ENCODE peak calls at places on chromosomes 7 and 10, in eight cellular contexts. L, U, Y, D, M, C, Z and H are unnamed samples.

GRCh38 chr7:39022796-39023195 is 45.1 kb downstream of the POU6F2 start:
- DNase-seq in L (no peak), U (no peak), Y (no peak), D (no peak), M (no peak), C (no peak), Z (no peak), H (no peak)

GRCh38 chr10:84539244-84539643 is 210.9 kb downstream of the CCSER2 start:
- DNase-seq in L (no peak), U (no peak), Y (no peak), D (peak; percentile 34), M (peak; percentile 16), C (no peak), Z (peak; percentile 39), H (no peak)

GRCh38 chr10:74306227-74306982 is 155.4 kb downstream of the ADK start:
- DNase-seq in L (no peak), U (no peak), Y (no peak), D (no peak), M (peak; percentile 14), C (no peak), Z (no peak), H (no peak)

GRCh38 chr7:42736931-42737330 is 174.9 kb downstream of the C7orf25 start:
- DNase-seq in L (no peak), U (no peak), Y (no peak), D (no peak), M (no peak), C (no peak), Z (no peak), H (no peak)

GRCh38 chr10:6918305-6918704 is 338.2 kb upstream of the PRKCQ start:
- DNase-seq in L (peak; percentile 42), U (peak; percentile 52), Y (no peak), D (peak; percentile 28), M (peak; percentile 8), C (no peak), Z (no peak), H (peak; percentile 65)

GRCh38 chr7:6116216-6116615 is 85.0 kb downstream of the ANKRD61 start:
- DNase-seq in L (no peak), U (no peak), Y (no peak), D (peak; percentile 14), M (no peak), C (no peak), Z (no peak), H (no peak)

GRCh38 chr10:74058071-74058470 is 60.2 kb downstream of the VCL start:
- DNase-seq in L (no peak), U (no peak), Y (peak; percentile 57), D (no peak), M (no peak), C (no peak), Z (no peak), H (no peak)

GRCh38 chr7:85006754-85007153 is 180.1 kb downstream of the SEMA3D start:
- DNase-seq in L (no peak), U (no peak), Y (no peak), D (no peak), M (no peak), C (no peak), Z (no peak), H (no peak)

GRCh38 chr7:116713918-116714317 is 41.9 kb downstream of the MET start:
- DNase-seq in L (no peak), U (no peak), Y (no peak), D (peak; percentile 92), M (peak; percentile 14), C (no peak), Z (peak; percentile 88), H (no peak)

GRCh38 chr7:94509879-94510581 is 421 bp downstream of the CASD1 start:
- DNase-seq in L (peak; percentile 71), U (peak; percentile 62), Y (peak; percentile 72), D (peak; percentile 53), M (peak; percentile 38), C (peak; percentile 33), Z (peak; percentile 53), H (peak; percentile 64)
- TF ChIP-seq CTCF in L (no peak), U (peak; percentile 38), Y (no peak), D (no peak), M (peak; percentile 40), C (no peak), Z (peak; percentile 39), H (no peak)

GRCh38 chr7:36155811-36156361 is 2.8 kb downstream of the EEPD1 start:
- DNase-seq in L (peak; percentile 57), U (no peak), Y (peak; percentile 72), D (no peak), M (no peak), C (peak; percentile 46), Z (peak; percentile 53), H (no peak)
- TF ChIP-seq CTCF in L (no peak), U (no peak), Y (no peak), D (no peak), M (peak; percentile 28), C (no peak), Z (peak; percentile 12), H (no peak)

DNA sequence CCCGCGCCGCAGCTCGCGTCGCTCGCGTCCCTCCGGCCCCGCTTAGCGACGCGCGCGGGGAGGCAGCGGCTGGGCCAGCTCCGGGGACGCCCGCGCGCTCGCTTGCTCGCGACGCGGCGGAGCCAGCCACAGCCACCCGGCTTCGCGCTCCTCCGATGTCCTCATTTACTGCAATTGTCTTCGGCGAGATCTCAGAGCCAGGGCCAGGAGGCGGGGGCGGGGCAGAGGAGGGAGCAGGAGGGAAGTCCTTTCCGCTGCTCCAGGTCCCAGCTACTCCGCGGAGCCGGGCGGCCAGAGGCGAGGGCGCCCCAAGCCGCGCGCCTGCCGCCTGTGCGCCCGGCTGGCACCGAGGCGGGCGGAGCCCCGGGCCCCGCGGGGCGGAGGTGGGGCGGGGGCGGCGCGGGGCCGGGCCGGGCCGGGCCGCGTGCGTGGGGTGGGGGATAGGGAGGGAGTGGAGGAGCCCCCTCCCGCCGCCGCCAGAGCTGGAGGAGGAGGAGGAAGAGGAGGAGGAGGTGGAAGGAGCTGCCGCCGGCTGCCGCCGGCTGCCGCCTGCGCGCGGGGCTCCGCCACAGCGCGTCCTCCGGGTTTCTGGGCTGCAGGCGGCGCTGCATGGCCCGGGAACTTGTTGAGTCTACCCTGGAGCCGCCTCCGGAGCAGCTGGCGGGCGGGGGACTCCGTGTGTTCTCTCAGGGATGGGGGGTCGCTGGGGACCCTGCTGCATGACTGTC is at the start of gene INSYN2A:
- DNase-seq in L (no peak), U (peak; percentile 29), Y (no peak), D (peak; percentile 52), M (peak; percentile 29), C (no peak), Z (peak; percentile 44), H (no peak)
- TF ChIP-seq CTCF in L (no peak), U (peak; percentile 41), Y (no peak), D (no peak), M (peak; percentile 56), C (no peak), Z (peak; percentile 39), H (no peak)

GRCh38 chr7:98418271-98418635 is 17.4 kb upstream of the BAIAP2L1 start:
- DNase-seq in L (no peak), U (no peak), Y (no peak), D (peak; percentile 68), M (peak; percentile 39), C (no peak), Z (peak; percentile 33), H (no peak)
- TF ChIP-seq CTCF in L (no peak), U (no peak), Y (no peak), D (no peak), M (no peak), C (no peak), Z (no peak), H (no peak)

GRCh38 chr7:40200791-40201190 is 66.0 kb downstream of the SUGCT start:
- DNase-seq in L (no peak), U (no peak), Y (no peak), D (peak; percentile 89), M (peak; percentile 93), C (no peak), Z (peak; percentile 87), H (no peak)

GRCh38 chr7:40194743-40195142 is 59.9 kb downstream of the SUGCT start:
- DNase-seq in L (no peak), U (no peak), Y (no peak), D (peak; percentile 95), M (peak; percentile 63), C (peak; percentile 27), Z (peak; percentile 88), H (no peak)

GRCh38 chr7:40197527-40197926 is 62.7 kb downstream of the SUGCT start:
- DNase-seq in L (no peak), U (no peak), Y (no peak), D (peak; percentile 37), M (no peak), C (no peak), Z (no peak), H (no peak)

GRCh38 chr7:40202851-40203250 is 68.0 kb downstream of the SUGCT start:
- DNase-seq in L (no peak), U (no peak), Y (no peak), D (no peak), M (no peak), C (no peak), Z (no peak), H (no peak)

GRCh38 chr7:40199076-40199802 is 64.4 kb downstream of the SUGCT start:
- DNase-seq in L (no peak), U (no peak), Y (no peak), D (peak; percentile 85), M (peak; percentile 77), C (no peak), Z (peak; percentile 63), H (no peak)
- TF ChIP-seq CTCF in L (no peak), U (peak; percentile 50), Y (no peak), D (peak; percentile 67), M (peak; percentile 53), C (no peak), Z (peak; percentile 61), H (no peak)

GRCh38 chr10:43440782-43441134 is 3.8 kb downstream of the ZNF487 start:
- DNase-seq in L (no peak), U (no peak), Y (no peak), D (no peak), M (no peak), C (no peak), Z (no peak), H (no peak)

GRCh38 chr10:43437141-43437860 is 390 bp downstream of the ZNF487 start:
- DNase-seq in L (no peak), U (no peak), Y (no peak), D (peak; percentile 31), M (no peak), C (no peak), Z (no peak), H (no peak)

DNA sequence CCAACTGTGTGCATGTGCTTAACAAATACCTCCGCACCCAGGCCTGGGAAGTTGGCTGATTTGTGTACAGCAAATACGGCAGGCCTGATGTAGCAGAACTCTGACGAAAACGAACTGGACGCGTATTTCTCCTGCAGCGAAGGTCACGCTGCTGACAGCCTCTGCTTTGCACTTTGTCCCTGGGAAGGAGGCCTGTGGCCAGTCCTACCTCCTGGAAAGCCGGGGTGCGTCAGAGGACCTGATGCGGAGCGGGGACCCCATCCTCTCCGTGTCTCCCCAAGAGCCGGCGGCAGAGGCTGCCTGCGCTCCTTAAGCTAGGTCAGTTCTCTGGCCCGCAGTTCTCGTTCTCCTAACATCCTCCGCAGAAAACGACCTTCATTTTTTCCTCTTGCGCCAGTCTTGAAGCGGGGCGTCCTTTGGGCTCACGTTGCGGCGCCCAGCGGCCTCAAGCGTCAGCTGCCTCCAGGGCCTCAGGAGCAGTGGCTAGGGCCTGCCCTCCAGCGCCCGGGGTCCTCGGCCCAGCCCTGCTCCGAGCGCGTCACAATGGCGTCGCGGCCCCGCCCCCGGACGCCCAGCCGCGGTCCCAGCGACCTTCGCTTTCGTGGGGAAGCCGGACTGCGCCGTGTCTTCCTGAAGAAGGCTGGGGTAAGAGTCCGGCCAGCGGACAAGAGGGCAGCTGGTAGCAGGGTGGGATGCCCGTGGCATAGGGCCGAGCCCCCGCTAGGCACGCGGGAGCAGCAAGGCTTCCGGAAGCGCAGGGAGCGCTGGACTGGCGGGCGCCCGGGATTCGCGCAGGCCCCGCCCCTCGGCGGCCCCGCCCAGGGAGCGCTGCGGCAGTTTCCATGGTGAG is at the start of gene ZNF487:
- DNase-seq in L (peak; percentile 91), U (peak; percentile 78), Y (peak; percentile 89), D (peak; percentile 83), M (peak; percentile 83), C (peak; percentile 84), Z (peak; percentile 79), H (peak; percentile 88)
- TF ChIP-seq CTCF in L (no peak), U (no peak), Y (no peak), D (no peak), M (peak; percentile 23), C (no peak), Z (peak; percentile 37), H (peak; percentile 7)